ENCODE peak calls at places on chromosomes 16 and 17, in five cellular contexts. X, R, H, C and T are unnamed samples.

GRCh38 chr16:52592778-52593177 is 45.8 kb upstream of the TOX3 start:
- DNase-seq in X (no peak), R (no peak), H (no peak), C (no peak), T (no peak)

GRCh38 chr16:27293343-27293742 is 20.4 kb upstream of the IL4R start:
- DNase-seq in X (no peak), R (no peak), H (no peak), C (no peak), T (no peak)

GRCh38 chr16:2512920-2513404 is 790 bp upstream of the ATP6V0C start:
- DNase-seq in X (no peak), R (no peak), H (no peak), C (peak; percentile 47), T (no peak)

GRCh38 chr16:7550096-7550495 is 217.5 kb downstream of the RBFOX1 start:
- DNase-seq in X (no peak), R (no peak), H (no peak), C (no peak), T (no peak)

GRCh38 chr17:67420994-67421393 is 43.9 kb downstream of the PITPNC1 start:
- DNase-seq in X (no peak), R (no peak), H (no peak), C (no peak), T (no peak)

GRCh38 chr17:43418441-43419374 is 19.9 kb downstream of the ARL4D start:
- DNase-seq in X (peak; percentile 92), R (no peak), H (peak; percentile 56), C (peak; percentile 15), T (peak; percentile 97)

GRCh38 chr16:84340305-84341040 is 27.9 kb upstream of the ATP2C2 start:
- DNase-seq in X (no peak), R (no peak), H (no peak), C (no peak), T (peak; percentile 37)

GRCh38 chr17:61157246-61157887 is 242.3 kb upstream of the TBX2 start:
- DNase-seq in X (peak; percentile 71), R (no peak), H (no peak), C (peak; percentile 27), T (peak; percentile 67)

GRCh38 chr16:67804853-67805542 is 1.4 kb downstream of the RANBP10 start:
- DNase-seq in X (peak; percentile 34), R (no peak), H (peak; percentile 74), C (no peak), T (no peak)

GRCh38 chr17:4004517-4005295 is 40.5 kb upstream of the ATP2A3 start:
- DNase-seq in X (no peak), R (peak; percentile 5), H (peak; percentile 63), C (peak; percentile 80), T (peak; percentile 56)

GRCh38 chr17:68593331-68593710 is 7.8 kb downstream of the FAM20A start:
- DNase-seq in X (no peak), R (no peak), H (no peak), C (no peak), T (no peak)

GRCh38 chr16:13471036-13471435 is 448.9 kb upstream of the ERCC4 start:
- DNase-seq in X (no peak), R (no peak), H (no peak), C (no peak), T (no peak)

GRCh38 chr17:55770220-55770870 is 19.5 kb downstream of the PCTP start:
- DNase-seq in X (peak; percentile 72), R (no peak), H (peak; percentile 68), C (peak; percentile 59), T (peak; percentile 84)

GRCh38 chr16:53084141-53084541 is 29.4 kb downstream of the CHD9 start:
- DNase-seq in X (no peak), R (no peak), H (no peak), C (no peak), T (no peak)

GRCh38 chr17:1629647-1630310 is 1.1 kb upstream of the SLC43A2 start:
- DNase-seq in X (peak; percentile 33), R (no peak), H (no peak), C (peak; percentile 74), T (peak; percentile 73)

GRCh38 chr17:82893779-82894178 is 54.0 kb upstream of the ZNF750 start:
- DNase-seq in X (peak; percentile 8), R (no peak), H (no peak), C (no peak), T (no peak)

GRCh38 chr17:49959183-49959935 is 9.6 kb upstream of the DLX4 start:
- DNase-seq in X (peak; percentile 4), R (no peak), H (no peak), C (peak; percentile 30), T (no peak)

GRCh38 chr17:3935140-3935542 is 18.9 kb upstream of the P2RX1 start:
- DNase-seq in X (peak; percentile 72), R (no peak), H (peak; percentile 73), C (peak; percentile 70), T (peak; percentile 84)

GRCh38 chr17:81322271-81323082 is 27.4 kb upstream of the SLC38A10 start:
- DNase-seq in X (no peak), R (no peak), H (peak; percentile 78), C (peak; percentile 85), T (peak; percentile 72)

GRCh38 chr17:55601874-55602364 is 90.7 kb upstream of the SMIM36 start:
- DNase-seq in X (peak; percentile 61), R (no peak), H (peak; percentile 39), C (peak; percentile 43), T (peak; percentile 40)

GRCh38 chr16:2095315-2095853 is 40.3 kb downstream of the PKD1 start:
- DNase-seq in X (peak; percentile 47), R (no peak), H (no peak), C (no peak), T (no peak)

GRCh38 chr17:39926135-39926587 is 1.2 kb downstream of the ORMDL3 start:
- DNase-seq in X (no peak), R (no peak), H (no peak), C (no peak), T (no peak)

GRCh38 chr17:39925282-39926134 is 1.9 kb downstream of the ORMDL3 start:
- DNase-seq in X (no peak), R (no peak), H (no peak), C (peak; percentile 33), T (no peak)

GRCh38 chr17:39927101-39927927 is at the start of the genes LRRC3C and ORMDL3:
- DNase-seq in X (peak; percentile 92), R (no peak), H (peak; percentile 94), C (peak; percentile 96), T (peak; percentile 93)

GRCh38 chr17:39927928-39928867 is 666 bp downstream of the LRRC3C start:
- DNase-seq in X (no peak), R (no peak), H (peak; percentile 72), C (no peak), T (peak; percentile 42)

DNA sequence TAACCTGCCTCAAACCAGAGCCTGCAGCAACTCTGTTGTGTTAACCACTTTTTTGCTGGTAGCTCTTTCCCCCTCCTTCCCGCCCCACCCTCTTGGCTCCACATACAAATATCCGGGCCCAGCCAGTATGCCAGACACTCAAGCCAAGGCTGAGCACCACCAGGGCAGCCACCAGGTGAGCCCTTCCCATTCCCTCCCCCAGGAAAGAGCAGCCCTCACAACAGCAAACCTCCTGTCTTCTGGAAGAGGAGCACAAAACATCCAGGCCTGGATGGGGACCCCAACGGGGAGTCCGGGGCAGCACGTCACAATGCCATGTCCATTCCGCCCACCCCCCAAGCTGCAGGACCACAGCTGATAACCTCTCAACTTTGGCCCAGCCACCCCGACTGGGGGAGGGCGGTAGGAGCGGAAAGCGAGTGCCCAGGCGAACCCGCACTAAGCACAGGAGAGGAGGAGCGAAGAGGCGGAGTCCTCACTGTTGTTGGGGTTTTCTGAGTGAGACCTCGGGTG is 757 bp downstream of the ORMDL3 start:
- DNase-seq in X (no peak), R (no peak), H (peak; percentile 78), C (peak; percentile 79), T (peak; percentile 62)
- TF ChIP-seq CEBPB in X (no peak), R (no peak), H (no peak), C (no peak), T (no peak)

GRCh38 chr17:76947771-76948170 is 79.6 kb downstream of the MGAT5B start:
- DNase-seq in X (no peak), R (no peak), H (no peak), C (no peak), T (no peak)

GRCh38 chr17:76946772-76947135 is 78.5 kb downstream of the MGAT5B start:
- DNase-seq in X (no peak), R (no peak), H (no peak), C (no peak), T (no peak)

GRCh38 chr17:76944477-76944876 is 76.3 kb downstream of the MGAT5B start:
- DNase-seq in X (no peak), R (no peak), H (no peak), C (no peak), T (no peak)

GRCh38 chr17:76947309-76947708 is 79.1 kb downstream of the MGAT5B start:
- DNase-seq in X (no peak), R (no peak), H (no peak), C (no peak), T (no peak)

GRCh38 chr17:76946111-76946771 is 78.0 kb downstream of the MGAT5B start:
- DNase-seq in X (no peak), R (no peak), H (no peak), C (no peak), T (no peak)
- TF ChIP-seq BHLHE40 in X (no peak), R (no peak), H (no peak), C (no peak), T (no peak)

DNA sequence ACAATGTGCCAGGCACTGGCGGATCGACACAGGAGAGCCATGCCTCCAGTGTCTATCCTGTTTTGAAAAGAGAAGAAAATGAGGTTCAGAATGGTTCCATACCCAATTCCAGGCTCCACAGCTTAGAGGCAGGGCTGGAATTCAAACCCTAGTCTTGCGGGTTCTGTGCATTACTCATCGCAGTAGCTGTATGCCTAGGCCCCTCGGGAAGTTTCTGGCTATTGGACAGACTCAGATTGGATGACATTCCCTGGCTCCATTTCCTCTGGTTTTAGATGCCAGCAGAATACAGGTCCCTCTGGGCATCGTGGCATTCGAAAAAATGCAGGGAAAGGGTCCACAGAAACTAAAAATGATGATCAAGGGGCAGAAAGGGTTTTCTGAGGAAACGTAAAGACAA is 184.7 kb downstream of the COPRS start:
- DNase-seq in X (peak; percentile 50), R (no peak), H (no peak), C (no peak), T (no peak)
- TF ChIP-seq CEBPB in X (no peak), R (no peak), H (no peak), C (no peak), T (no peak)

GRCh38 chr17:74098378-74099024 is 105.0 kb upstream of the RPL38 start:
- DNase-seq in X (no peak), R (no peak), H (no peak), C (no peak), T (no peak)
- TF ChIP-seq BHLHE40 in X (no peak), R (no peak), H (no peak), C (no peak), T (no peak)

GRCh38 chr17:27646232-27646631 is 15.2 kb downstream of the LGALS9 start:
- DNase-seq in X (no peak), R (no peak), H (no peak), C (no peak), T (no peak)
- TF ChIP-seq CEBPB in X (no peak), R (no peak), H (no peak), C (no peak), T (no peak)

GRCh38 chr17:57548421-57549385 is 196.4 kb downstream of the CCDC182 start:
- DNase-seq in X (no peak), R (no peak), H (peak; percentile 81), C (peak; percentile 18), T (no peak)
- TF ChIP-seq BHLHE40 in X (no peak), R (no peak), H (no peak), C (no peak), T (no peak)